ENCODE peak calls at places on chromosomes 4 and X, in seven cellular contexts. D is EL, I is Panc1, G is SJCRH30, S is SHP77, K is lower lobe of right lung, X is GM23338. M is an unnamed sample.

GRCh38 chr4:4328840-4329239 is 38.8 kb downstream of the ZBTB49 start:
- DNase-seq in D (no peak), I (no peak), G (no peak), S (no peak), K (no peak), X (no peak), M (no peak)

GRCh38 chrX:54423161-54423888 is 16.9 kb upstream of the TSR2 start:
- DNase-seq in D (no peak), I (no peak), G (no peak), S (no peak), K (no peak), X (peak; percentile 76), M (no peak)

GRCh38 chr4:4860381-4860802 is 927 bp downstream of the MSX1 start:
- DNase-seq in D (no peak), I (no peak), G (peak; percentile 22), S (no peak), K (no peak), X (no peak), M (no peak)

GRCh38 chr4:13386405-13387107 is 97.6 kb downstream of the RAB28 start:
- DNase-seq in D (peak; percentile 3), I (no peak), G (peak; percentile 14), S (no peak), K (no peak), X (no peak), M (no peak)

GRCh38 chr4:109027016-109027500 is 264.2 kb upstream of the ETNPPL start:
- DNase-seq in D (no peak), I (no peak), G (no peak), S (no peak), K (no peak), X (no peak), M (no peak)

GRCh38 chrX:11337292-11338009 is 44.2 kb downstream of the AMELX start:
- DNase-seq in D (no peak), I (no peak), G (no peak), S (no peak), K (no peak), X (no peak), M (no peak)

GRCh38 chr4:176814770-176815169 is 22.0 kb upstream of the VEGFC start:
- DNase-seq in D (peak; percentile 74), I (no peak), G (no peak), S (no peak), K (no peak), X (no peak), M (no peak)

GRCh38 chr4:158008551-158009218 is 164.1 kb downstream of the GASK1B start:
- DNase-seq in D (peak; percentile 38), I (no peak), G (peak; percentile 4), S (no peak), K (no peak), X (no peak), M (no peak)

GRCh38 chr4:142379277-142380051 is 466.6 kb downstream of the INPP4B start:
- DNase-seq in D (peak; percentile 97), I (no peak), G (peak; percentile 39), S (no peak), K (no peak), X (no peak), M (no peak)

GRCh38 chr4:22427676-22428075 is 88.2 kb downstream of the ADGRA3 start:
- DNase-seq in D (no peak), I (no peak), G (peak; percentile 75), S (no peak), K (no peak), X (no peak), M (no peak)

GRCh38 chr4:28229092-28229491 is 1368.5 kb downstream of the STIM2 start:
- DNase-seq in D (peak; percentile 46), I (no peak), G (peak; percentile 25), S (no peak), K (no peak), X (peak; percentile 47), M (no peak)

GRCh38 chr4:85370400-85371032 is 104.4 kb upstream of the ARHGAP24 start:
- DNase-seq in D (peak; percentile 47), I (peak; percentile 35), G (peak; percentile 86), S (peak; percentile 38), K (no peak), X (peak; percentile 69), M (no peak)

GRCh38 chrX:45850197-45850774 is 649.6 kb upstream of the DIPK2B start:
- DNase-seq in D (peak; percentile 11), I (no peak), G (no peak), S (no peak), K (no peak), X (peak; percentile 21), M (no peak)

GRCh38 chr4:14169460-14169859 is 541.9 kb upstream of the BOD1L1 start:
- DNase-seq in D (peak; percentile 26), I (no peak), G (no peak), S (no peak), K (no peak), X (no peak), M (no peak)

GRCh38 chrX:105822138-105823091 is at the start of gene NRK:
- DNase-seq in D (no peak), I (no peak), G (peak; percentile 43), S (no peak), K (no peak), X (peak; percentile 47), M (no peak)

GRCh38 chr4:1445716-1446445 is 39.6 kb upstream of the NKX1-1 start:
- DNase-seq in D (no peak), I (no peak), G (no peak), S (no peak), K (no peak), X (no peak), M (no peak)

GRCh38 chr4:3168029-3168428 is 80.9 kb upstream of the MSANTD1 start:
- DNase-seq in D (peak; percentile 25), I (no peak), G (no peak), S (no peak), K (no peak), X (peak; percentile 30), M (no peak)

GRCh38 chrX:109830157-109830703 is 97.2 kb upstream of the ACSL4 start:
- DNase-seq in D (no peak), I (no peak), G (no peak), S (no peak), K (no peak), X (no peak), M (no peak)

GRCh38 chrX:20038966-20039365 is 48.1 kb upstream of the BCLAF3 start:
- DNase-seq in D (no peak), I (no peak), G (no peak), S (no peak), K (no peak), X (no peak), M (no peak)

GRCh38 chr4:155822572-155822971 is 43.5 kb downstream of the ASIC5 start:
- DNase-seq in D (no peak), I (no peak), G (no peak), S (no peak), K (no peak), X (no peak), M (no peak)

GRCh38 chr4:62917649-62918048 is 1491.6 kb downstream of the TECRL start:
- DNase-seq in D (no peak), I (no peak), G (no peak), S (no peak), K (no peak), X (no peak), M (no peak)

GRCh38 chrX:153353416-153353815 is 19.5 kb downstream of the ZNF275 start:
- DNase-seq in D (no peak), I (no peak), G (no peak), S (no peak), K (no peak), X (peak; percentile 36), M (peak; percentile 84)

GRCh38 chr4:113788888-113789287 is 27.4 kb upstream of the CAMK2D start:
- DNase-seq in D (no peak), I (no peak), G (no peak), S (no peak), K (no peak), X (no peak), M (no peak)

GRCh38 chr4:79022529-79022928 is 83.3 kb upstream of the PAQR3 start:
- DNase-seq in D (no peak), I (no peak), G (no peak), S (no peak), K (no peak), X (no peak), M (no peak)

GRCh38 chr4:98662619-98663225 is 4.3 kb upstream of the TSPAN5 start:
- DNase-seq in D (no peak), I (no peak), G (no peak), S (no peak), K (no peak), X (peak; percentile 75), M (no peak)

GRCh38 chr4:76430519-76431388 is 4.3 kb upstream of the SHROOM3 start:
- DNase-seq in D (peak; percentile 58), I (peak; percentile 10), G (peak; percentile 19), S (peak; percentile 34), K (no peak), X (peak; percentile 83), M (no peak)

M was measured in NCI-H2107.